ENCODE peak calls at places on chromosome 12, in five cellular contexts. P is PC-3, Q is lower leg skin, R is astrocyte, F is lung. W is an unnamed sample.

GRCh38 chr12:53098354-53098981 is 1.0 kb downstream of the IGFBP6 start:
- DNase-seq in R (peak; percentile 71), P (peak; percentile 80), F (no peak), Q (no peak), W (peak; percentile 79)

GRCh38 chr12:83074495-83074894 is 387.8 kb downstream of the TMTC2 start:
- DNase-seq in Q (no peak), F (no peak), P (peak; percentile 23), R (no peak), W (peak; percentile 17)

GRCh38 chr12:115394498-115395220 is 710.7 kb upstream of the TBX3 start:
- DNase-seq in P (peak; percentile 51), Q (no peak), R (no peak), F (no peak), W (peak; percentile 17)

GRCh38 chr12:56115329-56115728 is 1.1 kb upstream of the RPL41 start:
- DNase-seq in P (peak; percentile 23), Q (no peak), F (no peak), R (peak; percentile 23), W (peak; percentile 37)

GRCh38 chr12:19245656-19246055 is 116.1 kb downstream of the PLEKHA5 start:
- DNase-seq in Q (no peak), P (no peak), R (no peak), F (no peak), W (no peak)

GRCh38 chr12:116164263-116164817 is 113.2 kb downstream of the MED13L start:
- DNase-seq in F (no peak), Q (no peak), R (peak; percentile 42), P (no peak), W (no peak)

GRCh38 chr12:28010036-28010435 is 37.5 kb upstream of the PTHLH start:
- DNase-seq in R (no peak), Q (no peak), F (no peak), P (no peak), W (no peak)

GRCh38 chr12:51056242-51056641 is 8.1 kb downstream of the LETMD1 start:
- DNase-seq in P (peak; percentile 84), Q (no peak), F (peak; percentile 31), R (peak; percentile 29), W (peak; percentile 95)

GRCh38 chr12:6946033-6946919 is 2.5 kb downstream of the C12orf57 start:
- DNase-seq in Q (no peak), P (peak; percentile 94), R (no peak), F (peak; percentile 93), W (peak; percentile 96)

GRCh38 chr12:49298160-49298559 is 3.2 kb downstream of the PRPH start:
- DNase-seq in Q (no peak), F (no peak), R (no peak), P (peak; percentile 44), W (no peak)

GRCh38 chr12:92020983-92021664 is 124.5 kb downstream of the BTG1 start:
- DNase-seq in P (no peak), Q (no peak), F (no peak), R (no peak), W (no peak)

GRCh38 chr12:79818856-79819255 is 116.0 kb downstream of the PPP1R12A start:
- DNase-seq in Q (no peak), F (no peak), R (peak; percentile 41), P (no peak), W (no peak)

GRCh38 chr12:25817166-25817565 is 141.3 kb upstream of the RASSF8 start:
- DNase-seq in F (no peak), R (peak; percentile 16), P (peak; percentile 54), Q (no peak), W (no peak)

GRCh38 chr12:107884769-107885694 is 110.5 kb downstream of the ASCL4 start:
- DNase-seq in Q (peak; percentile 32), R (peak; percentile 20), P (peak; percentile 72), F (peak; percentile 58), W (peak; percentile 29)

GRCh38 chr12:92146497-92146828 is 817 bp upstream of the BTG1 start:
- DNase-seq in P (no peak), Q (no peak), F (no peak), R (peak; percentile 50), W (no peak)

GRCh38 chr12:111467862-111468245 is 62.1 kb downstream of the SH2B3 start:
- DNase-seq in F (no peak), R (no peak), Q (no peak), P (no peak), W (no peak)

GRCh38 chr12:107903377-107904061 is 129.0 kb downstream of the ASCL4 start:
- DNase-seq in F (peak; percentile 77), R (no peak), P (peak; percentile 90), Q (peak; percentile 31), W (no peak)

GRCh38 chr12:111628505-111629260 is 29.6 kb upstream of the ATXN2 start:
- DNase-seq in F (no peak), R (no peak), Q (no peak), P (no peak), W (no peak)

GRCh38 chr12:22355011-22355580 is 20.6 kb upstream of the ST8SIA1 start:
- DNase-seq in R (no peak), Q (no peak), P (peak; percentile 2), F (no peak), W (peak; percentile 50)

GRCh38 chr12:117208811-117209455 is 18.7 kb upstream of the FBXO21 start:
- DNase-seq in Q (no peak), R (no peak), P (no peak), F (no peak), W (no peak)

GRCh38 chr12:114726092-114726710 is 42.2 kb upstream of the TBX3 start:
- DNase-seq in Q (no peak), P (no peak), F (no peak), R (no peak), W (no peak)

GRCh38 chr12:131323879-131324278 is 370.2 kb downstream of the ADGRD1 start:
- DNase-seq in P (no peak), Q (no peak), F (no peak), R (no peak), W (no peak)

GRCh38 chr12:70002097-70002911 is 177.3 kb downstream of the MYRFL start:
- DNase-seq in P (no peak), R (no peak), F (no peak), Q (no peak), W (no peak)

GRCh38 chr12:58358369-58358768 is 417.0 kb downstream of the ATP23 start:
- DNase-seq in F (no peak), Q (no peak), R (no peak), P (no peak), W (no peak)
- TF ChIP-seq CTCF in F (no peak), Q (no peak), R (no peak), P (no peak), W (no peak)

GRCh38 chr12:74293689-74294131 is 243.9 kb upstream of the ATXN7L3B start:
- DNase-seq in P (no peak), Q (no peak), F (no peak), R (no peak), W (no peak)
- TF ChIP-seq CTCF in P (no peak), Q (no peak), F (no peak), R (no peak), W (no peak)

GRCh38 chr12:122064034-122064777 is 14.3 kb upstream of the MLXIP start:
- DNase-seq in R (peak; percentile 82), Q (peak; percentile 70), F (peak; percentile 79), P (peak; percentile 82), W (peak; percentile 76)
- TF ChIP-seq CTCF in R (peak; percentile 33), Q (no peak), F (no peak), P (peak; percentile 57), W (peak; percentile 25)

GRCh38 chr12:71014180-71014785 is 93.7 kb upstream of the PTPRR start:
- DNase-seq in P (peak; percentile 81), R (peak; percentile 20), F (no peak), Q (no peak), W (peak; percentile 62)
- TF ChIP-seq CTCF in P (peak; percentile 91), R (peak; percentile 19), F (peak; percentile 29), Q (no peak), W (peak; percentile 39)